ENCODE peak calls at places on chromosomes 5 and 9, in nine cellular contexts. One of them, this sample, is unnamed.

GRCh38 chr9:95316794-95317118 is 753 bp downstream of the FANCC start:
- DNase-seq in LoVo: peak
- DNase-seq in activated naive CD4-positive, alpha-beta T cell treated with anti-CD3 and anti-CD28 coated beads, Interleukin-2, amount 50 U/mL, for 72 hours: peak
- DNase-seq in CD4-positive, alpha-beta memory T cell: no peak
- DNase-seq in effector memory CD4-positive, alpha-beta T cell: peak
- DNase-seq in stomach: peak
- DNase-seq in HS-5: peak
- DNase-seq in mesenteric fat pad: no peak
- DNase-seq in BE2C: peak
- DNase-seq in this sample: no peak

GRCh38 chr5:139954022-139954421 is 89.1 kb downstream of the NRG2 start:
- DNase-seq in LoVo: no peak
- DNase-seq in activated naive CD4-positive, alpha-beta T cell treated with anti-CD3 and anti-CD28 coated beads, Interleukin-2, amount 50 U/mL, for 72 hours: no peak
- DNase-seq in CD4-positive, alpha-beta memory T cell: no peak
- DNase-seq in effector memory CD4-positive, alpha-beta T cell: no peak
- DNase-seq in stomach: no peak
- DNase-seq in HS-5: no peak
- DNase-seq in mesenteric fat pad: no peak
- DNase-seq in BE2C: no peak
- DNase-seq in this sample: no peak

GRCh38 chr5:10511741-10512640 is 51.9 kb upstream of the ANKRD33B start:
- DNase-seq in LoVo: no peak
- DNase-seq in activated naive CD4-positive, alpha-beta T cell treated with anti-CD3 and anti-CD28 coated beads, Interleukin-2, amount 50 U/mL, for 72 hours: no peak
- DNase-seq in CD4-positive, alpha-beta memory T cell: no peak
- DNase-seq in effector memory CD4-positive, alpha-beta T cell: no peak
- DNase-seq in stomach: no peak
- DNase-seq in HS-5: no peak
- DNase-seq in mesenteric fat pad: no peak
- DNase-seq in BE2C: no peak
- DNase-seq in this sample: no peak

GRCh38 chr5:142481410-142481809 is 156.6 kb upstream of the SPRY4 start:
- DNase-seq in LoVo: no peak
- DNase-seq in activated naive CD4-positive, alpha-beta T cell treated with anti-CD3 and anti-CD28 coated beads, Interleukin-2, amount 50 U/mL, for 72 hours: no peak
- DNase-seq in CD4-positive, alpha-beta memory T cell: no peak
- DNase-seq in effector memory CD4-positive, alpha-beta T cell: no peak
- DNase-seq in stomach: no peak
- DNase-seq in HS-5: no peak
- DNase-seq in mesenteric fat pad: no peak
- DNase-seq in BE2C: no peak
- DNase-seq in this sample: no peak

GRCh38 chr5:177454397-177455035 is 7.9 kb downstream of the PRR7 start:
- DNase-seq in LoVo: peak
- DNase-seq in activated naive CD4-positive, alpha-beta T cell treated with anti-CD3 and anti-CD28 coated beads, Interleukin-2, amount 50 U/mL, for 72 hours: peak
- DNase-seq in CD4-positive, alpha-beta memory T cell: peak
- DNase-seq in effector memory CD4-positive, alpha-beta T cell: peak
- DNase-seq in stomach: peak
- DNase-seq in HS-5: peak
- DNase-seq in mesenteric fat pad: peak
- DNase-seq in BE2C: peak
- DNase-seq in this sample: peak

GRCh38 chr9:94945191-94946144 is 219.0 kb downstream of the AOPEP start:
- DNase-seq in LoVo: no peak
- DNase-seq in activated naive CD4-positive, alpha-beta T cell treated with anti-CD3 and anti-CD28 coated beads, Interleukin-2, amount 50 U/mL, for 72 hours: no peak
- DNase-seq in CD4-positive, alpha-beta memory T cell: no peak
- DNase-seq in effector memory CD4-positive, alpha-beta T cell: no peak
- DNase-seq in stomach: no peak
- DNase-seq in HS-5: peak
- DNase-seq in mesenteric fat pad: no peak
- DNase-seq in BE2C: peak
- DNase-seq in this sample: no peak

GRCh38 chr9:105040462-105040861 is 112.5 kb upstream of the ABCA1 start:
- DNase-seq in LoVo: no peak
- DNase-seq in activated naive CD4-positive, alpha-beta T cell treated with anti-CD3 and anti-CD28 coated beads, Interleukin-2, amount 50 U/mL, for 72 hours: no peak
- DNase-seq in CD4-positive, alpha-beta memory T cell: no peak
- DNase-seq in effector memory CD4-positive, alpha-beta T cell: no peak
- DNase-seq in stomach: no peak
- DNase-seq in HS-5: no peak
- DNase-seq in mesenteric fat pad: no peak
- DNase-seq in BE2C: no peak
- DNase-seq in this sample: no peak

GRCh38 chr5:78523314-78524193 is 125.0 kb downstream of the LHFPL2 start:
- DNase-seq in LoVo: no peak
- DNase-seq in activated naive CD4-positive, alpha-beta T cell treated with anti-CD3 and anti-CD28 coated beads, Interleukin-2, amount 50 U/mL, for 72 hours: no peak
- DNase-seq in CD4-positive, alpha-beta memory T cell: no peak
- DNase-seq in effector memory CD4-positive, alpha-beta T cell: no peak
- DNase-seq in stomach: no peak
- DNase-seq in HS-5: no peak
- DNase-seq in mesenteric fat pad: no peak
- DNase-seq in BE2C: no peak
- DNase-seq in this sample: no peak

GRCh38 chr5:134837530-134838181 is 8.1 kb upstream of the C5orf24 start:
- DNase-seq in LoVo: no peak
- DNase-seq in activated naive CD4-positive, alpha-beta T cell treated with anti-CD3 and anti-CD28 coated beads, Interleukin-2, amount 50 U/mL, for 72 hours: no peak
- DNase-seq in CD4-positive, alpha-beta memory T cell: no peak
- DNase-seq in effector memory CD4-positive, alpha-beta T cell: no peak
- DNase-seq in stomach: no peak
- DNase-seq in HS-5: no peak
- DNase-seq in mesenteric fat pad: no peak
- DNase-seq in BE2C: no peak
- DNase-seq in this sample: no peak

GRCh38 chr5:59917121-59917520 is 23.6 kb upstream of the PDE4D start:
- DNase-seq in LoVo: no peak
- DNase-seq in activated naive CD4-positive, alpha-beta T cell treated with anti-CD3 and anti-CD28 coated beads, Interleukin-2, amount 50 U/mL, for 72 hours: no peak
- DNase-seq in CD4-positive, alpha-beta memory T cell: no peak
- DNase-seq in effector memory CD4-positive, alpha-beta T cell: no peak
- DNase-seq in stomach: no peak
- DNase-seq in HS-5: no peak
- DNase-seq in mesenteric fat pad: no peak
- DNase-seq in BE2C: no peak
- DNase-seq in this sample: no peak

GRCh38 chr9:128702445-128702948 is at the start of gene PKN3:
- DNase-seq in LoVo: peak
- DNase-seq in activated naive CD4-positive, alpha-beta T cell treated with anti-CD3 and anti-CD28 coated beads, Interleukin-2, amount 50 U/mL, for 72 hours: peak
- DNase-seq in CD4-positive, alpha-beta memory T cell: peak
- DNase-seq in effector memory CD4-positive, alpha-beta T cell: peak
- DNase-seq in stomach: peak
- DNase-seq in HS-5: no peak
- DNase-seq in mesenteric fat pad: peak
- DNase-seq in BE2C: peak
- DNase-seq in this sample: peak

GRCh38 chr5:178434851-178435250 is 155.3 kb downstream of the COL23A1 start:
- DNase-seq in LoVo: no peak
- DNase-seq in activated naive CD4-positive, alpha-beta T cell treated with anti-CD3 and anti-CD28 coated beads, Interleukin-2, amount 50 U/mL, for 72 hours: peak
- DNase-seq in CD4-positive, alpha-beta memory T cell: no peak
- DNase-seq in effector memory CD4-positive, alpha-beta T cell: no peak
- DNase-seq in stomach: no peak
- DNase-seq in HS-5: no peak
- DNase-seq in mesenteric fat pad: peak
- DNase-seq in BE2C: peak
- DNase-seq in this sample: no peak

This sample was measured in T-helper 22 cell.